ENCODE peak calls at places on chromosomes 13 and 19, in four cellular contexts. N, U, W and S are unnamed samples.
A peak's percentile ranks its signal among the peaks of the same experiment; 100 is the strongest.

GRCh38 chr13:101773062-101773461 is 320.6 kb downstream of the ITGBL1 start:
- DNase-seq in W (peak; percentile 13), N (peak; percentile 4), U (no peak), S (no peak)

GRCh38 chr19:35879770-35880317 is 11.5 kb downstream of the APLP1 start:
- DNase-seq in U (peak; percentile 99), N (peak; percentile 94), W (peak; percentile 88), S (peak; percentile 90)

GRCh38 chr13:95740921-95741320 is 64.0 kb downstream of the DNAJC3 start:
- DNase-seq in W (no peak), U (no peak), N (no peak), S (no peak)

GRCh38 chr19:7395360-7395781 is 46.6 kb downstream of the ARHGEF18 start:
- DNase-seq in N (peak; percentile 26), U (peak; percentile 52), W (no peak), S (no peak)

GRCh38 chr13:113122571-113123225 is at the start of gene F10:
- DNase-seq in W (no peak), N (peak; percentile 46), U (peak; percentile 68), S (no peak)

GRCh38 chr13:45851171-45851889 is at the start of gene SIAH3:
- DNase-seq in U (peak; percentile 63), N (peak; percentile 5), W (no peak), S (no peak)

GRCh38 chr19:18385675-18386542 is at the start of gene GDF15:
- DNase-seq in U (peak; percentile 90), W (peak; percentile 87), N (peak; percentile 91), S (no peak)

GRCh38 chr13:49914947-49915346 is 21.2 kb downstream of the SPRYD7 start:
- DNase-seq in N (no peak), U (no peak), W (no peak), S (no peak)

GRCh38 chr13:101455863-101456262 is 3.4 kb downstream of the ITGBL1 start:
- DNase-seq in U (no peak), W (peak; percentile 64), N (peak; percentile 88), S (no peak)

GRCh38 chr19:28242317-28242927 is 970.5 kb downstream of the UQCRFS1 start:
- DNase-seq in U (peak; percentile 75), W (no peak), N (no peak), S (peak; percentile 70)

GRCh38 chr19:28245937-28246336 is 967.0 kb downstream of the UQCRFS1 start:
- DNase-seq in N (no peak), U (no peak), W (no peak), S (no peak)

GRCh38 chr19:28239270-28239669 is 973.7 kb downstream of the UQCRFS1 start:
- DNase-seq in N (no peak), U (peak; percentile 78), W (no peak), S (peak; percentile 37)

GRCh38 chr19:28244966-28245365 is 968.0 kb downstream of the UQCRFS1 start:
- DNase-seq in W (no peak), N (no peak), U (no peak), S (no peak)
- H3K4me3 ChIP-seq in W (no peak overlapping the region), N (no peak overlapping the region), U (no peak overlapping the region), S (no peak overlapping the region)

DNA sequence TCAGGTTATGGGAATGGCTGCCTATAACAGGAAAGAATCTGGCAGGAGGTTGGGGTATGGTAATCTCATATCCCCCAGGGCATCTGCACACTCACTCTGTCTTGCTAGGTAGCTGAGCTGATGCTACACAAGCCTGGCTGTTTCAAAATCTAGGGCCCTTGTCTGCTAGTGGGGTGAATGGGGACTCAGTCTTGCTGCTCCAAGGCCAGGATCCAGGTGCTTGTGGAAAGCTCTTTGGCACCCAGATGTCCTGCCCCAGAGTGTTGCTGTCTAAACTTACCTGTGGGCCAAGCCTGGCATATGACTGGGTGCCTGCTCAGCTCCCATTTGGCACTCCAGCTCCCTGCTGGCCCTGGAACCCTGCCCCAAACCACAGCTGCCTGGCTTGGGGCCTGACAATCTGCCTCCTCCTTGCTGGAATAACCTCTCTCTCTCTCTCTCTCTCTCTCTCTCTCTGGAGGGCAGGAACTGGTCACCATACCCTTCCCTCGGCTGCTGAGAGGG is 158.1 kb upstream of the TSC22D1 start:
- DNase-seq in N (no peak), W (no peak), U (no peak), S (no peak)
- H3K14ac ChIP-seq in N (no peak overlapping the region), W (no peak overlapping the region), U (no peak overlapping the region), S (no peak overlapping the region)

GRCh38 chr19:17263712-17264640 is 569 bp downstream of the USHBP1 start:
- DNase-seq in N (no peak), W (no peak), U (no peak), S (no peak)
- H2BK12ac ChIP-seq in N (no peak overlapping the region), W (peak overlapping the region; percentile 83), U (peak overlapping the region; percentile 96), S (peak overlapping the region; percentile 49)

GRCh38 chr19:703329-703650 is 5.4 kb upstream of the PALM start:
- DNase-seq in U (no peak), W (no peak), N (no peak), S (no peak)
- H3K4me3 ChIP-seq in U (peak overlapping the region; percentile 45), W (no peak overlapping the region), N (no peak overlapping the region), S (no peak overlapping the region)

GRCh38 chr13:47080616-47081015 is 183.8 kb upstream of the HTR2A start:
- DNase-seq in U (no peak), W (no peak), N (no peak), S (no peak)

GRCh38 chr13:47081850-47082249 is 185.0 kb upstream of the HTR2A start:
- DNase-seq in U (no peak), W (no peak), N (no peak), S (no peak)

GRCh38 chr13:47081246-47081645 is 184.4 kb upstream of the HTR2A start:
- DNase-seq in U (no peak), N (no peak), W (no peak), S (no peak)

GRCh38 chr13:47076536-47076935 is 179.7 kb upstream of the HTR2A start:
- DNase-seq in N (no peak), U (no peak), W (no peak), S (no peak)
- H3K14ac ChIP-seq in N (no peak overlapping the region), U (no peak overlapping the region), W (no peak overlapping the region), S (no peak overlapping the region)

GRCh38 chr19:54010474-54010873 is 19.0 kb downstream of the CACNG6 start:
- DNase-seq in W (no peak), N (no peak), U (no peak), S (no peak)

GRCh38 chr19:54014920-54015560 is 23.6 kb downstream of the CACNG6 start:
- DNase-seq in U (no peak), N (no peak), W (no peak), S (no peak)

GRCh38 chr19:54011507-54012211 is 20.2 kb downstream of the CACNG6 start:
- DNase-seq in W (no peak), N (no peak), U (peak; percentile 64), S (no peak)

GRCh38 chr19:54017266-54017665 is 25.8 kb downstream of the CACNG6 start:
- DNase-seq in U (no peak), W (no peak), N (peak; percentile 19), S (no peak)

DNA sequence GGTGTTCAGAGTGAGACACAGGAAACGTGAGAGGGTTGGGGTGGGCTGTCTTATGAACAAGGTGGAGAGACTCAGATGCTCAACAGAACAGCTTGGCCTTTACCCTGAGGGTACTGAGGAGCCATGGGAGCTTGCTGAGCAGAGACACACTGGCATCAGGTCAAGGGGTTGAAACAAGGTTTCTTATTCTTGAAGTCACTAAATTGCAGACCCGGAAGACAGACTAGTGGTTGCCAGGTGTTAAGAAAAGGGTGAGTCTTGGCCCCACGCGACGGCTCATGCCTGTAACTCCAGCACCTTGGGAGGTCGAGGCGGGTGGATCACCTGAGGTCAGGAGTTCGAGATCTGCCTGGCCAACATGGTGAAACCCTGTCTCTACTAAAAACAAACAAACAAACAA is 22.4 kb downstream of the CACNG6 start:
- DNase-seq in W (no peak), U (no peak), N (no peak), S (no peak)
- H2BK12ac ChIP-seq in W (no peak overlapping the region), U (peak overlapping the region; percentile 22), N (no peak overlapping the region), S (no peak overlapping the region)

GRCh38 chr13:32737679-32738078 is 151.4 kb downstream of the PDS5B start:
- DNase-seq in W (no peak), N (no peak), U (no peak), S (no peak)
- H3K4me3 ChIP-seq in W (no peak overlapping the region), N (no peak overlapping the region), U (no peak overlapping the region), S (no peak overlapping the region)

GRCh38 chr19:49362048-49362925 is at the start of gene TEAD2:
- DNase-seq in W (no peak), N (peak; percentile 78), U (peak; percentile 79), S (peak; percentile 75)
- H3K14ac ChIP-seq in W (peak within 1 kb of the TSS; percentile 99), N (peak within 1 kb of the TSS; percentile 92), U (no peak within 1 kb of the TSS), S (peak within 1 kb of the TSS; percentile 98)